ENCODE peak calls at places on chromosomes 2 and 18, in ten cellular contexts. Y is CD8-positive, alpha-beta T cell; R is colonic mucosa; J is breast epithelium; B is lower lobe of right lung; Z is mucosa of descending colon; A is heart left ventricle; T is neural progenitor cell; F is tibial artery; H is GM23338. U is an unnamed sample.

GRCh38 chr2:19685713-19686112 is 216.1 kb downstream of the TTC32 start:
- DNase-seq in Y (no peak), R (no peak), J (no peak), B (no peak), Z (no peak), A (no peak), T (no peak), F (no peak), H (no peak), U (no peak)

GRCh38 chr2:62570861-62571698 is 65.1 kb upstream of the TMEM17 start:
- DNase-seq in Y (no peak), R (peak; percentile 30), J (no peak), B (peak; percentile 49), Z (peak; percentile 12), A (no peak), T (peak; percentile 17), F (peak; percentile 67), H (peak; percentile 73), U (no peak)

GRCh38 chr2:174605687-174606086 is 8.1 kb upstream of the WIPF1 start:
- DNase-seq in Y (no peak), R (no peak), J (no peak), B (no peak), Z (no peak), A (no peak), T (no peak), F (no peak), H (peak; percentile 24), U (no peak)

GRCh38 chr2:120885749-120886148 is 150.1 kb downstream of the GLI2 start:
- DNase-seq in Y (no peak), R (no peak), J (no peak), B (no peak), Z (no peak), A (no peak), T (no peak), F (no peak), H (no peak), U (no peak)

GRCh38 chr2:232321817-232322559 is 56.6 kb upstream of the ALPP start:
- DNase-seq in Y (no peak), R (no peak), J (peak; percentile 39), B (no peak), Z (no peak), A (no peak), T (no peak), F (no peak), H (no peak), U (no peak)

GRCh38 chr2:214750529-214750928 is 59.0 kb downstream of the BARD1 start:
- DNase-seq in Y (no peak), R (no peak), J (no peak), B (no peak), Z (no peak), A (no peak), T (no peak), F (no peak), H (no peak), U (no peak)

GRCh38 chr18:3330622-3331021 is 68.7 kb downstream of the MYL12B start:
- DNase-seq in Y (no peak), R (peak; percentile 51), J (no peak), B (no peak), Z (peak; percentile 49), A (no peak), T (no peak), F (no peak), H (peak; percentile 61), U (no peak)

GRCh38 chr18:72544092-72544886 is at the start of gene CBLN2:
- DNase-seq in Y (no peak), R (peak; percentile 36), J (no peak), B (peak; percentile 45), Z (peak; percentile 36), A (no peak), T (peak; percentile 91), F (no peak), H (peak; percentile 77), U (peak; percentile 48)

GRCh38 chr2:227325824-227326195 is 759 bp downstream of the MFF start:
- DNase-seq in Y (no peak), R (peak; percentile 70), J (no peak), B (peak; percentile 53), Z (peak; percentile 60), A (peak; percentile 38), T (peak; percentile 67), F (no peak), H (peak; percentile 67), U (peak; percentile 69)

GRCh38 chr2:158497486-158497885 is 40.7 kb downstream of the PKP4 start:
- DNase-seq in Y (no peak), R (no peak), J (no peak), B (no peak), Z (no peak), A (no peak), T (no peak), F (no peak), H (no peak), U (no peak)

GRCh38 chr18:62814114-62814759 is 98.9 kb downstream of the PHLPP1 start:
- DNase-seq in Y (no peak), R (no peak), J (no peak), B (no peak), Z (no peak), A (no peak), T (peak; percentile 39), F (no peak), H (no peak), U (no peak)

GRCh38 chr2:65061146-65061909 is 5.1 kb downstream of the CEP68 start:
- DNase-seq in Y (no peak), R (no peak), J (no peak), B (no peak), Z (no peak), A (no peak), T (no peak), F (no peak), H (no peak), U (no peak)

DNA sequence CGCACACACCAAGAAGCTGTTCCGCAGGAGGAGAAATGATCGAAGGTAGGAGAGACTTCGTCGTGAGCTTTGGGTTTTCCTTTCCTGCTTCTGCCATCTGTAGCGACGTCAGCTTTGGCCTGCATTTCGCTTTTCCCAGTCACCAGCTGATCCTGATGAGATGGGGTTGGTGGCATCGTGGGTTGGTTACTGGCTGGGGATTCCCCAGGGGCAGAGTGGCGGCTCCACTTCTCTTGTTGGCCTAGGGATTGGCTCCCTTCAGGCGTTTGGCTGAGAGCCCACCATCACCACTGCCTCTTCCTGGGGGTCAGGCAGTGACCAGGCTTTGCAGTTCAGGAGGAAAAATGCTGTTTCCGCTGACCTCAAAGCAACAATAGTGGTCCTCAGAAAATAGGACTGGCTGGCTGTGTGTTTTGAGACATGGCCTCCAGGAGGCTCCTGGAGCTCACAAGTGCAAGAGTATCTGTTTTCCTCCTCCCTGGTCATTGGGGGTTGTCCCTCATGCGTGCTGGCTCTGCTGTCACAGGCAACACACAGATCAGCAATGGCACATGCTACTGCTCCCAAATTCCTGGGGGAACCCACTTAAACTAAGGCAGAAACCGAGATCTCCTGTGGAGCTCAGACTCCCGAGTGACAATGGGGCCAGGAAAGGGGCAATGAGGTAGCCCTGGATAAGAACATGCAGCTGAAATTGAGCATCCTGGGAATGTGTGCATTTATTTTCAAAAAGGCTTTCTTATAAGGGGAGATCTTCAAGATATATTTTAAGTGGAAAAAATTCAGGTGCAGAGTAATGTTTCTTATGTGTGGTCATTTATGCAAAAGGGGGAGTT is 173.0 kb downstream of the CTIF start:
- DNase-seq in Y (no peak), R (peak; percentile 19), J (no peak), B (no peak), Z (peak; percentile 38), A (peak; percentile 59), T (peak; percentile 62), F (no peak), H (peak; percentile 51), U (no peak)
- TF ChIP-seq CTCF in Y (no peak), R (no peak), J (peak; percentile 42), B (peak; percentile 23), Z (no peak), A (peak; percentile 59), T (peak; percentile 57), F (peak; percentile 50), H (peak; percentile 51), U (peak; percentile 56)

GRCh38 chr2:108288534-108289106 is at the start of gene SULT1C2:
- DNase-seq in Y (no peak), R (peak; percentile 62), J (no peak), B (no peak), Z (peak; percentile 24), A (no peak), T (peak; percentile 71), F (no peak), H (peak; percentile 76), U (no peak)

DNA sequence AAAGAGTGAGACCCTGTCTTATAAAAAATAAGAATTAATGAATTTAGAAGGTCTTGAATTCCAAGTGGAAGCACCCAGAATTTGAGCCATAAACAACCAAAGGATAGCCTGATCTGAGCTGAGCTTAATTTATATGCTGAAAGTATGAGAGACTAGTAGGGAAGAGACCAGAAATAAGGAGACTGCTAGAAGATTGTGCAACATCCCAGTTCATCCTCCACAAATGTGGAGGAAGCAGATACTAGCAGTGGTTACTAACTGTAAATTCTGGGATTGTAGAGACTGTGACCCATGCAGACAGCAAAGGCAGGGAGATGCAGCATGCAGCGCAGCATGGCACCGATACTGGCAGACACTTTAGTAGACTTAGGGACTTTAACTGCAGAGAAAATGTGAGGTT is 1.5 kb upstream of the SULT1C2 start:
- DNase-seq in Y (no peak), R (no peak), J (no peak), B (no peak), Z (no peak), A (no peak), T (no peak), F (no peak), H (no peak), U (no peak)
- H3K4me3 ChIP-seq in Y (no peak overlapping the region), R (no peak overlapping the region), J (no peak overlapping the region), B (no peak overlapping the region), Z (no peak overlapping the region), A (no peak overlapping the region), T (no peak overlapping the region), F (no peak overlapping the region), H (no peak overlapping the region), U (no peak overlapping the region)

DNA sequence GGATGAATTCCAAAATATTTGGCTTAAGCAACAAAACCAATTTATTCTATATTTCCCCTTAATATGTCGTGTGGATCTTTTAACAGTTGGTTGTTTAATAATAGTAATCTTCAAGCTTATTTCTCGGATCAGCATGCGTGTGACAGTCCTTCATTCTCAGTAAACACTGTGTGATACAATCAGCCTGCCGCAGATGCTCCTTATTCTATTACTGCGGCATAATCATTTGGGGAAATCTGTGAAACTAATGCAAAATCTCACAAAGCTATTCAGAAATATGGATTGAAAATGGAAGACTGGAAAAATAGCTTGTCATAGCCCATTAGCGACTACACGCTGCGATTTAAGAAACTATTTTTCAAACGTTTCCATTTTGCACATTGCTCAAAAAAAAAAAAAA is 36.9 kb downstream of the LINC00305 start:
- DNase-seq in Y (no peak), R (no peak), J (no peak), B (no peak), Z (no peak), A (no peak), T (no peak), F (no peak), H (no peak), U (no peak)
- H3K36me3 ChIP-seq in Y (no peaks in the 10 kb centered on the region), R (no peaks in the 10 kb centered on the region), J (no peaks in the 10 kb centered on the region), B (no peaks in the 10 kb centered on the region), Z (no peaks in the 10 kb centered on the region), A (no peaks in the 10 kb centered on the region), T (no peaks in the 10 kb centered on the region), F (no peaks in the 10 kb centered on the region), H (no peaks in the 10 kb centered on the region), U (no peaks in the 10 kb centered on the region)

DNA sequence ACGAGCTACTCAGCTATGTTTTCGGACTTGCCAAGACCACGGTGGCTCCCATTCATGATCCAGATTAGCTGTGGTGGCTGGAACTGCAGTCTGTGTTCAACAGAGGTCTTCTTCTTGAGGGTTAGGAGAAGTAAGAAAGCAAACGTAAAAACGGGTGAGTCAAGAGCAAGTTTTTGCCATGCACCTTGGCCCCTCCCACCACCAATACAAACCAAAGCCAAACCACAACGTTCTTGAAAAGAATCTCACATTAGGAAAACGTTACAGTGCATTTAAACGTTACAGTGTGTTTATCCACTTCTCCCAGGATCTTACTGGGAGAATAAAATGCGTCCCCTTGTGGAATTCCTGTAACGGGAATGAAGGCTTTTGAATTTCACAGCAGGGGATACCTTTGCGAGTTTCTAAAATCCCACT is 725 bp downstream of the FBXO48 start:
- DNase-seq in Y (peak; percentile 44), R (no peak), J (no peak), B (no peak), Z (peak; percentile 44), A (no peak), T (peak; percentile 44), F (no peak), H (no peak), U (no peak)
- TF ChIP-seq CTCF in Y (no peak), R (no peak), J (no peak), B (no peak), Z (no peak), A (no peak), T (peak; percentile 4), F (peak; percentile 12), H (no peak), U (no peak)